ENCODE peak calls at places on chromosomes 3 and 15, in six cellular contexts. H is thoracic aorta, J is tibial artery, T is uterus, Y is spleen, D is K562. N is an unnamed sample. For H3K4me1, the result is how much of the 10 kb centered on the place peaks cover.

GRCh38 chr3:13411186-13411860 is 8.8 kb downstream of the NUP210 start:
- DNase-seq in H (no peak), J (no peak), T (no peak), Y (peak), D (no peak), N (peak)

GRCh38 chr3:136982520-136983138 is 24.8 kb downstream of the IL20RB start:
- DNase-seq in H (no peak), J (no peak), T (no peak), Y (no peak), D (no peak), N (no peak)

GRCh38 chr3:123711356-123711755 is 126.5 kb upstream of the HACD2 start:
- DNase-seq in H (no peak), J (peak), T (peak), Y (peak), D (no peak), N (peak)

GRCh38 chr3:63731866-63732265 is 79.4 kb downstream of the SNTN start:
- DNase-seq in H (no peak), J (no peak), T (no peak), Y (no peak), D (no peak), N (no peak)

GRCh38 chr3:43525941-43526607 is 95.7 kb downstream of the ANO10 start:
- DNase-seq in H (no peak), J (no peak), T (no peak), Y (no peak), D (no peak), N (no peak)

GRCh38 chr3:108437439-108437838 is 73.0 kb downstream of the MYH15 start:
- DNase-seq in H (no peak), J (no peak), T (no peak), Y (no peak), D (no peak), N (no peak)

GRCh38 chr3:144556392-144556791 is 584.8 kb downstream of the DIPK2A start:
- DNase-seq in H (no peak), J (no peak), T (no peak), Y (no peak), D (no peak), N (no peak)

GRCh38 chr3:31274406-31275024 is 258.2 kb upstream of the STT3B start:
- DNase-seq in H (no peak), J (no peak), T (no peak), Y (no peak), D (no peak), N (no peak)

GRCh38 chr3:122725106-122725505 is 44.5 kb downstream of the PARP14 start:
- DNase-seq in H (no peak), J (no peak), T (no peak), Y (no peak), D (no peak), N (no peak)

GRCh38 chr3:183278479-183279088 is 25.5 kb downstream of the B3GNT5 start:
- DNase-seq in H (no peak), J (no peak), T (no peak), Y (no peak), D (no peak), N (no peak)

GRCh38 chr3:26712211-26713026 is 89.8 kb downstream of the LRRC3B start:
- DNase-seq in H (no peak), J (no peak), T (no peak), Y (no peak), D (peak), N (no peak)

GRCh38 chr3:192892981-192893827 is 24.5 kb downstream of the MB21D2 start:
- DNase-seq in H (no peak), J (peak), T (no peak), Y (no peak), D (no peak), N (peak)

GRCh38 chr15:81023483-81024264 is 23.0 kb downstream of the TLNRD1 start:
- DNase-seq in H (no peak), J (peak), T (peak), Y (peak), D (no peak), N (peak)

DNA sequence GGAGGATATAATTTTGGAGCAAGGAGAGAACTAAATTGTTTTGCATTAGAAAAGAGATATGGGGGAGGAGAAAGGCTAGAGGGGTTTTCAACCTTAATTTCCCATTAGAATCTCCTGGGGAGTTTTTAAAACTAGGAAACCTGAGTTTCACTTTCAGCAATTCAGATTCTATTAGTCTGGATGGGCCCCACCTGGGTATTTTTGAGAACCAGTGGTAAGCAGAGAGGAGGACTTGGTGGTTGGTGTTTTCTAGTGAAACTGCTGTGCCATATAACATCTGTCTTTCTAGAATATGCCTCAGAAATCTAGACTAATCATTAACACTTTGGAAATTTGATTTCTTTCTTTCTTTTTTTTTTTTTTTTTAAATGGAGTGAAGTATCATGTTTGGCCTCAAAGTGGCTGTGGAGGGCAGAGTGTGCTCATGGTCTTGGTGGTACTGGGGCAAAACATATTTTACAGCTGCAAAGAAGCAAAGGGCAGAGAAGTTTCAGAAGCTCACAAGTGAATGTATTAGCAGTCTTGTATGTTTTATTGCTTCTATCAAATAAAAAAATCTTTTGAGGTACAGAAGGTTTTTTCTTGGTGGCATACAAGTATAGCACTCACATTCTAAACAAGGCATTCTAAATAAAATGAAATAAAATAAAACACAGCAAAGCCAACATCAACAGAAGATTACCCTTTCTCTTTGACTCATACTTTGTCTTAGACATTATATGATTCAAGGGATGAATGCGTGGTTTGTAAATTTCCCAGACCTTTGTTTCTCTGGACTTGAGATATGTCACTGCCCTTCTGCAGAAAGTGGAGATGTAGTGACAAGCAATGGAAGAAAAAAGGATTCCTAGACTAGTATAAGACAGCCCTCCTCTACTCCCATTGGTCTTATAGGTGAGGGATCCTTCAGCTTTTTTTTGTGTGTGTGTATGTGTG is 22.7 kb downstream of the NANOGP8 start:
- DNase-seq in H (no peak), J (no peak), T (no peak), Y (no peak), D (no peak), N (no peak)
- H3K4me1 ChIP-seq in H (under half), J (under half), T (under half), Y (under half), D (under half), N (under half)

DNA sequence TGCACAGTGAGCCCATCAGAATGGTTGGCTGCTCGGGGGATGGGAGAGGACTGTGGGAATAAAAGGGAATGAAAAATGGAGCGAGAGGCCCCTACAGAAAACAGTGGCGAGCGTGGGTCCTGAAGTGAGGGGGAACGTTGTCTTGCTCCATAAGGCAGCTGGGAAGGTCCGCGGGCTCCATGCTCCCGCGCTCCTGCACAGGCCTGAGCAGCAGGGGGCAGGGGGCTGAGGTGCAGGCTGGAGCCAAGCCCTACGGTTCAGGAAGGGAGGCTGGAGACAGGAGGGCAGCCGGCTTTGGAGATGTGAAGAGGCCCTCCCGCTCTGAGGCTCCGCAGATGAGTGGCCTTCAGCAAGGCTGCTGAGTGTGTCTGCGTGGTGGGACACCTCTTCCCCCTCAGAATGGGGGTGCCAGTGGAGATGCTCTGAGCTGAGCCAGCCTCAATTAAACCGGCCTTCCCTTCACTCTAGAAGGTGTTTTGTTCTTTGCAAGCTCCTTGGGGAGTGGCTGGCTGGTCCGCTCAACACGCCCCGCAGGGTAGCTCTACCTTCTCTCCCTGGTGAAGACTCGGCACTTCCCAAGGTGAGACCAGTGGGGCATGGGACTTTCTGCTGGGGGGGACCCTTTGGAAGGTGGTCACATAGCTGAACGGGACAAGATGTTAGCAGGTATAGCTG is 208.0 kb downstream of the XXYLT1 start:
- DNase-seq in H (no peak), J (no peak), T (no peak), Y (peak), D (no peak), N (peak)
- H3K27ac ChIP-seq in H (no peak), J (no peak), T (no peak), Y (no peak), D (no peak), N (no peak)

GRCh38 chr3:57592306-57592705 is 4.8 kb downstream of the ARF4 start:
- DNase-seq in H (no peak), J (no peak), T (no peak), Y (no peak), D (no peak), N (no peak)

GRCh38 chr3:57594144-57594543 is 3.0 kb downstream of the ARF4 start:
- DNase-seq in H (no peak), J (no peak), T (no peak), Y (no peak), D (no peak), N (no peak)

GRCh38 chr3:57597240-57597972 is at the start of gene ARF4:
- DNase-seq in H (peak), J (peak), T (peak), Y (peak), D (peak), N (peak)

GRCh38 chr3:57596495-57597239 is 477 bp downstream of the ARF4 start:
- DNase-seq in H (peak), J (peak), T (peak), Y (peak), D (peak), N (peak)

DNA sequence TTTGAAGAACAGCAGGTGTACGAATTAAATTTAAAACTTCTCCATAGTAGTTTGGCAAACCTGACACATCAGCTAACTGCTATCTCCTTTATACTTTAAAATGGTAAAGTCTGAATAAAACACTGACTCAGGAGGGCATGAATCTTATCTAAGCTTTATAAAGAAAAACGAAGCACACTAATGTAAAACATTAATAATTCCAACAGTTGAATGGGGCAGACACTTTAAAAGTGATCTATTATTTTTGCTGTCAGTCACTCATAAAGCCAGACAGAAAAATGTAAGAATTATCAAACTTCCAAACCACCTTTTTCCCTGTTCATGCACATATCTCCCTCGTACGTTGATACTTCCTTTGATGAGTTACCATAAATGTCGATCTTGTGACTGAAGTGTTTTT is 2.6 kb downstream of the ARF4 start:
- DNase-seq in H (no peak), J (no peak), T (no peak), Y (no peak), D (no peak), N (no peak)
- H3K4me1 ChIP-seq in H (under half), J (half or more), T (under half), Y (under half), D (under half), N (under half)

GRCh38 chr3:11845661-11846060 is 1.0 kb downstream of the TAMM41 start:
- DNase-seq in H (no peak), J (no peak), T (no peak), Y (no peak), D (no peak), N (no peak)
- H3K27ac ChIP-seq in H (peak), J (peak), T (peak), Y (peak), D (peak), N (peak)

GRCh38 chr3:45692866-45693265 is 3.7 kb downstream of the SACM1L start:
- DNase-seq in H (no peak), J (no peak), T (no peak), Y (no peak), D (no peak), N (no peak)
- H3K4me1 ChIP-seq in H (under half), J (under half), T (under half), Y (under half), D (under half), N (under half)

DNA sequence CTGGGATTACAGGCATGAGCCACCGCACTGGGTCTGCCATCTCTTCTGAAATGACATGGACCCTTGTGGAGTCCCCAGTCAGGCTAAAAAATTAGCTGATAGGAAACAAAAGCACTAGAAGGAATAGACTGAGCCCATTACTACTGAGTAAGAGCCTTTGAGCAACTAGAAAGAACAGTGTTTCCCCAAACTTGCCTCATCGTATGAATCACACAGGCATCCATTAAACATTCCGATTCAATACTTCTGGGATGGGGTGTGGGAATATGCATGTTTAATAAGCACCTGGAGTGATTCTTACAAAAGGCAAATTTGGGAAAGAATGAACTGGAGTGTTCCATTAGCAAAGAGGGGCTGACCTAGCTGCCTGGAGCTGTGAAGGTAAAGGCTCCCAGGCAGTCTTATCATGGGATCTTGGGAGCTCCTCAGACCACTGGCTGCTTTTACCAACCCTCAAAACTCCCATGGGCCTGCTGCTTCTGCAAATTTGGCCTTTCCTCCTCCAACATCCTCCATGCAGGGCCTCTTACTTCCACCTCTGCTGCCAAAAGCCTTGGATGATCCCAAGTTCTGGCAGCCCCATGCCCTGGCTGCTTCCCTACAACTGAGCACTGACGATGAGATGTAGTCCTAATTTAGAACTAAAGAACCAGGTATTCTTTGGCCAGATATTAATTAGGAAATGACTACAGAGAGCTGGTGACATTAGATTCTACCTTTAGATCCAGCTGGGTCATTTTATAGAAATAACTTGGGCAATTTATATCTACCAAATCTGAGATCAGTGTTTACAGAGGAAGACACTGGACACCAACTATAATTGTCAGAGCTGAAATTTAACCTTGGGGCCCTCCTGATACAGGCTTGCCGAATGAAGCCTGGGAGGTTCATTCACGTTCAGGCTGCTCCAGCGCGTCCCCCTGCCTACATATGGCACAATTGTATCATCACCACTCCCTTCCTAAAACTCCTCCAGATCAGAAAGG is 11.1 kb upstream of the HOMER2 start:
- DNase-seq in H (no peak), J (no peak), T (no peak), Y (no peak), D (no peak), N (no peak)
- H3K27ac ChIP-seq in H (no peak), J (no peak), T (no peak), Y (no peak), D (no peak), N (no peak)

GRCh38 chr3:115861166-115861733 is 237.9 kb downstream of the GAP43 start:
- DNase-seq in H (no peak), J (no peak), T (no peak), Y (no peak), D (no peak), N (no peak)
- H3K4me1 ChIP-seq in H (under half), J (under half), T (under half), Y (under half), D (under half), N (under half)

GRCh38 chr15:69285834-69286233 is 12.9 kb upstream of the PAQR5 start:
- DNase-seq in H (no peak), J (no peak), T (no peak), Y (no peak), D (no peak), N (no peak)
- H3K27ac ChIP-seq in H (no peak), J (no peak), T (no peak), Y (no peak), D (no peak), N (no peak)

GRCh38 chr3:15342945-15343344 is 10.6 kb upstream of the SH3BP5 start:
- DNase-seq in H (no peak), J (no peak), T (no peak), Y (no peak), D (no peak), N (no peak)
- H3K4me1 ChIP-seq in H (under half), J (under half), T (under half), Y (under half), D (under half), N (under half)

N was measured in upper lobe of right lung.